ENCODE peak calls at places on chromosomes 3 and 15, in nine cellular contexts. One of them, this sample, is unnamed.

GRCh38 chr15:69723404-69724097 is 270.9 kb downstream of the RPLP1 start:
- DNase-seq in dorsolateral prefrontal cortex: peak
- DNase-seq in progenitor cell of endocrine pancreas: no peak
- DNase-seq in fibroblast of pulmonary artery: no peak
- DNase-seq in neural crest cell: no peak
- DNase-seq in uterus: no peak
- DNase-seq in H9: no peak
- DNase-seq in transverse colon: no peak
- DNase-seq in pancreas: no peak
- DNase-seq in this sample: no peak

GRCh38 chr15:63715818-63716217 is 117.9 kb downstream of the HERC1 start:
- DNase-seq in dorsolateral prefrontal cortex: no peak
- DNase-seq in progenitor cell of endocrine pancreas: no peak
- DNase-seq in fibroblast of pulmonary artery: peak
- DNase-seq in neural crest cell: no peak
- DNase-seq in uterus: no peak
- DNase-seq in H9: no peak
- DNase-seq in transverse colon: no peak
- DNase-seq in pancreas: no peak
- DNase-seq in this sample: peak

GRCh38 chr15:86663304-86663703 is 583.6 kb downstream of the AGBL1 start:
- DNase-seq in dorsolateral prefrontal cortex: no peak
- DNase-seq in progenitor cell of endocrine pancreas: no peak
- DNase-seq in fibroblast of pulmonary artery: no peak
- DNase-seq in neural crest cell: no peak
- DNase-seq in uterus: no peak
- DNase-seq in H9: no peak
- DNase-seq in transverse colon: no peak
- DNase-seq in pancreas: no peak
- DNase-seq in this sample: no peak

GRCh38 chr3:73536952-73537351 is 87.8 kb downstream of the PDZRN3 start:
- DNase-seq in dorsolateral prefrontal cortex: no peak
- DNase-seq in progenitor cell of endocrine pancreas: no peak
- DNase-seq in fibroblast of pulmonary artery: no peak
- DNase-seq in neural crest cell: no peak
- DNase-seq in uterus: no peak
- DNase-seq in H9: no peak
- DNase-seq in transverse colon: no peak
- DNase-seq in pancreas: no peak
- DNase-seq in this sample: no peak

GRCh38 chr15:88646951-88647350 is 8.1 kb downstream of the ISG20 start:
- DNase-seq in dorsolateral prefrontal cortex: no peak
- DNase-seq in progenitor cell of endocrine pancreas: no peak
- DNase-seq in fibroblast of pulmonary artery: no peak
- DNase-seq in neural crest cell: no peak
- DNase-seq in uterus: peak
- DNase-seq in H9: peak
- DNase-seq in transverse colon: no peak
- DNase-seq in pancreas: no peak
- DNase-seq in this sample: no peak

GRCh38 chr3:123067689-123068226 is 933 bp downstream of the PDIA5 start:
- DNase-seq in dorsolateral prefrontal cortex: no peak
- DNase-seq in progenitor cell of endocrine pancreas: no peak
- DNase-seq in fibroblast of pulmonary artery: no peak
- DNase-seq in neural crest cell: no peak
- DNase-seq in uterus: no peak
- DNase-seq in H9: no peak
- DNase-seq in transverse colon: no peak
- DNase-seq in pancreas: no peak
- DNase-seq in this sample: peak

GRCh38 chr15:88704791-88705768 is 66.3 kb downstream of the ISG20 start:
- DNase-seq in dorsolateral prefrontal cortex: peak
- DNase-seq in progenitor cell of endocrine pancreas: no peak
- DNase-seq in fibroblast of pulmonary artery: peak
- DNase-seq in neural crest cell: no peak
- DNase-seq in uterus: peak
- DNase-seq in H9: peak
- DNase-seq in transverse colon: peak
- DNase-seq in pancreas: peak
- DNase-seq in this sample: no peak

GRCh38 chr3:193996641-193997089 is 139.3 kb upstream of the HES1 start:
- DNase-seq in dorsolateral prefrontal cortex: no peak
- DNase-seq in progenitor cell of endocrine pancreas: no peak
- DNase-seq in fibroblast of pulmonary artery: no peak
- DNase-seq in neural crest cell: no peak
- DNase-seq in uterus: peak
- DNase-seq in H9: no peak
- DNase-seq in transverse colon: no peak
- DNase-seq in pancreas: no peak
- DNase-seq in this sample: no peak

GRCh38 chr15:52112203-52112750 is 298 bp downstream of the BCL2L10 start:
- DNase-seq in dorsolateral prefrontal cortex: peak
- DNase-seq in progenitor cell of endocrine pancreas: no peak
- DNase-seq in fibroblast of pulmonary artery: no peak
- DNase-seq in neural crest cell: no peak
- DNase-seq in uterus: no peak
- DNase-seq in H9: peak
- DNase-seq in transverse colon: peak
- DNase-seq in pancreas: peak
- DNase-seq in this sample: no peak

GRCh38 chr3:14862303-14862660 is 43.5 kb downstream of the FGD5 start:
- DNase-seq in dorsolateral prefrontal cortex: no peak
- DNase-seq in progenitor cell of endocrine pancreas: no peak
- DNase-seq in fibroblast of pulmonary artery: no peak
- DNase-seq in neural crest cell: no peak
- DNase-seq in uterus: no peak
- DNase-seq in H9: no peak
- DNase-seq in transverse colon: no peak
- DNase-seq in pancreas: no peak
- DNase-seq in this sample: no peak

GRCh38 chr3:14862661-14863230 is 44.0 kb downstream of the FGD5 start:
- DNase-seq in dorsolateral prefrontal cortex: no peak
- DNase-seq in progenitor cell of endocrine pancreas: no peak
- DNase-seq in fibroblast of pulmonary artery: no peak
- DNase-seq in neural crest cell: no peak
- DNase-seq in uterus: no peak
- DNase-seq in H9: no peak
- DNase-seq in transverse colon: no peak
- DNase-seq in pancreas: no peak
- DNase-seq in this sample: no peak

GRCh38 chr3:14861451-14862302 is 42.9 kb downstream of the FGD5 start:
- DNase-seq in dorsolateral prefrontal cortex: no peak
- DNase-seq in progenitor cell of endocrine pancreas: no peak
- DNase-seq in fibroblast of pulmonary artery: no peak
- DNase-seq in neural crest cell: no peak
- DNase-seq in uterus: no peak
- DNase-seq in H9: no peak
- DNase-seq in transverse colon: no peak
- DNase-seq in pancreas: no peak
- DNase-seq in this sample: no peak

GRCh38 chr3:14864131-14864530 is 45.4 kb downstream of the FGD5 start:
- DNase-seq in dorsolateral prefrontal cortex: no peak
- DNase-seq in progenitor cell of endocrine pancreas: no peak
- DNase-seq in fibroblast of pulmonary artery: no peak
- DNase-seq in neural crest cell: no peak
- DNase-seq in uterus: no peak
- DNase-seq in H9: no peak
- DNase-seq in transverse colon: no peak
- DNase-seq in pancreas: no peak
- DNase-seq in this sample: no peak

GRCh38 chr3:14863324-14864100 is 44.8 kb downstream of the FGD5 start:
- DNase-seq in dorsolateral prefrontal cortex: no peak
- DNase-seq in progenitor cell of endocrine pancreas: no peak
- DNase-seq in fibroblast of pulmonary artery: no peak
- DNase-seq in neural crest cell: no peak
- DNase-seq in uterus: no peak
- DNase-seq in H9: peak
- DNase-seq in transverse colon: no peak
- DNase-seq in pancreas: no peak
- DNase-seq in this sample: no peak
- TF ChIP-seq CTCF in dorsolateral prefrontal cortex: peak
- TF ChIP-seq CTCF in progenitor cell of endocrine pancreas: no peak
- TF ChIP-seq CTCF in fibroblast of pulmonary artery: peak
- TF ChIP-seq CTCF in neural crest cell: peak
- TF ChIP-seq CTCF in uterus: no peak
- TF ChIP-seq CTCF in H9: peak
- TF ChIP-seq CTCF in transverse colon: peak
- TF ChIP-seq CTCF in pancreas: no peak
- TF ChIP-seq CTCF in this sample: no peak

DNA sequence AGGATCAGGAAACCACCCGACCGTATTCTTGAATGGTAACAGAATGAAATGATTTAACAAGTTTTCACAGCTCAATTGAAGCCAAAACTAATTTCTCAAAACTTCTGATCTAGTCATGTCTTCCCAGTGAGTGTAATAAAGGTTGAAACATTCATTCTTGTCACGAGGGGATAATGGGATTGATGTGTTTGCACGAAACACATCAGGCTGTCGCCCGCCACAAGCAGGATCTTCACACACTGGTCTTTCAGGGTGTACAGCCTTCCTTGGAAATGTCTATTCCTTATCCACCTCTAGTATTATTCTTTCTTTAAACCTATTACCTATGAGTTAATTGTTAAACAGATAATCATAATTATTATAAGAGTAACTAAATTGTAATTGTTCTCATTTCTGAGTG is 94.3 kb downstream of the KCNAB1 start:
- DNase-seq in dorsolateral prefrontal cortex: no peak
- DNase-seq in progenitor cell of endocrine pancreas: no peak
- DNase-seq in fibroblast of pulmonary artery: no peak
- DNase-seq in neural crest cell: no peak
- DNase-seq in uterus: no peak
- DNase-seq in H9: no peak
- DNase-seq in transverse colon: no peak
- DNase-seq in pancreas: no peak
- DNase-seq in this sample: no peak
- TF ChIP-seq CTCF in dorsolateral prefrontal cortex: no peak
- TF ChIP-seq CTCF in progenitor cell of endocrine pancreas: no peak
- TF ChIP-seq CTCF in fibroblast of pulmonary artery: no peak
- TF ChIP-seq CTCF in neural crest cell: no peak
- TF ChIP-seq CTCF in uterus: no peak
- TF ChIP-seq CTCF in H9: no peak
- TF ChIP-seq CTCF in transverse colon: no peak
- TF ChIP-seq CTCF in pancreas: no peak
- TF ChIP-seq CTCF in this sample: no peak

GRCh38 chr3:430186-430585 is 233.6 kb downstream of the CHL1 start:
- DNase-seq in dorsolateral prefrontal cortex: no peak
- DNase-seq in progenitor cell of endocrine pancreas: no peak
- DNase-seq in fibroblast of pulmonary artery: no peak
- DNase-seq in neural crest cell: no peak
- DNase-seq in uterus: no peak
- DNase-seq in H9: no peak
- DNase-seq in transverse colon: no peak
- DNase-seq in pancreas: no peak
- DNase-seq in this sample: no peak

GRCh38 chr3:435161-435560 is 238.6 kb downstream of the CHL1 start:
- DNase-seq in dorsolateral prefrontal cortex: no peak
- DNase-seq in progenitor cell of endocrine pancreas: no peak
- DNase-seq in fibroblast of pulmonary artery: no peak
- DNase-seq in neural crest cell: no peak
- DNase-seq in uterus: no peak
- DNase-seq in H9: no peak
- DNase-seq in transverse colon: no peak
- DNase-seq in pancreas: no peak
- DNase-seq in this sample: no peak

GRCh38 chr3:440826-441225 is 244.3 kb downstream of the CHL1 start:
- DNase-seq in dorsolateral prefrontal cortex: no peak
- DNase-seq in progenitor cell of endocrine pancreas: no peak
- DNase-seq in fibroblast of pulmonary artery: no peak
- DNase-seq in neural crest cell: no peak
- DNase-seq in uterus: no peak
- DNase-seq in H9: no peak
- DNase-seq in transverse colon: no peak
- DNase-seq in pancreas: no peak
- DNase-seq in this sample: no peak

DNA sequence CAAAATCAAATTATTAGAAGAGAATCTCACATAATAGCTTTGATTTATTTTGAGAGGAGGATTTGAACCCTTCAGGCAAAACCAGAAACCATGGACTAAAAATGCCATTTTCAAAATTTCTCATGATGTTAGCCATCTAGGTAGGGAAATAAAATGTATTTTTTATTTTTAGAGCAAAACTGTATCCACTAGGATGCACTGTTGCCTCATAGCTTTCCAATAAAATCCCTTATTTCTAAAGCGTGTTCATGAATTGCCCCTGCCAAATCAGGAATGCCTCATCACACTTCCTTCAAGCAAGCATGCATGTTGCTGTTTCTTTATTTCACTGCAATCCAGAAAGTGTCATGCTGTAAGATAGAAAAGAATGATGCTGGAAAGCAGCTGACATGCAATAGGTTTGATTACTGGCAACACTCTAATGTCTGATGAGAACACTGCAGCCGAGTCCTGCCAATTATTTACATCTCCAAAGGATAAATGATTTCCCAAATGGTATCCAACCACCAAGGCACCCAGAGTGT is 239.5 kb downstream of the CHL1 start:
- DNase-seq in dorsolateral prefrontal cortex: no peak
- DNase-seq in progenitor cell of endocrine pancreas: no peak
- DNase-seq in fibroblast of pulmonary artery: no peak
- DNase-seq in neural crest cell: no peak
- DNase-seq in uterus: no peak
- DNase-seq in H9: no peak
- DNase-seq in transverse colon: no peak
- DNase-seq in pancreas: no peak
- DNase-seq in this sample: no peak
- TF ChIP-seq CTCF in dorsolateral prefrontal cortex: peak
- TF ChIP-seq CTCF in progenitor cell of endocrine pancreas: no peak
- TF ChIP-seq CTCF in fibroblast of pulmonary artery: no peak
- TF ChIP-seq CTCF in neural crest cell: no peak
- TF ChIP-seq CTCF in uterus: no peak
- TF ChIP-seq CTCF in H9: no peak
- TF ChIP-seq CTCF in transverse colon: no peak
- TF ChIP-seq CTCF in pancreas: no peak
- TF ChIP-seq CTCF in this sample: no peak

GRCh38 chr3:160671231-160671630 is 5.7 kb upstream of the ARL14 start:
- DNase-seq in dorsolateral prefrontal cortex: no peak
- DNase-seq in progenitor cell of endocrine pancreas: no peak
- DNase-seq in fibroblast of pulmonary artery: no peak
- DNase-seq in neural crest cell: no peak
- DNase-seq in uterus: no peak
- DNase-seq in H9: no peak
- DNase-seq in transverse colon: peak
- DNase-seq in pancreas: no peak
- DNase-seq in this sample: no peak
- TF ChIP-seq CTCF in dorsolateral prefrontal cortex: no peak
- TF ChIP-seq CTCF in progenitor cell of endocrine pancreas: no peak
- TF ChIP-seq CTCF in fibroblast of pulmonary artery: no peak
- TF ChIP-seq CTCF in neural crest cell: no peak
- TF ChIP-seq CTCF in uterus: no peak
- TF ChIP-seq CTCF in H9: no peak
- TF ChIP-seq CTCF in transverse colon: no peak
- TF ChIP-seq CTCF in pancreas: no peak
- TF ChIP-seq CTCF in this sample: no peak

This sample was measured in MCF 10A.